ENCODE peak calls at places on chromosomes 4 and X, in five cellular contexts. S is K562; U is putamen; X is effector memory CD8-positive, alpha-beta T cell; Z is activated CD8-positive, alpha-beta T cell treated with anti-CD3 and anti-CD28 coated beads, Interleukin-2, amount 10 ng/mL, durations not matched to agents 7 days and 5 days. O is an unnamed sample.

GRCh38 chrX:14440109-14440508 is 89.2 kb upstream of the GLRA2 start:
- DNase-seq in Z (no peak), U (no peak), S (no peak), X (no peak), O (no peak)

GRCh38 chrX:129717902-129718301 is 20.9 kb upstream of the XPNPEP2 start:
- DNase-seq in U (no peak), S (no peak), X (no peak), Z (no peak), O (no peak)

GRCh38 chr4:1002631-1003251 is 8.7 kb upstream of the FGFRL1 start:
- DNase-seq in S (no peak), Z (no peak), U (no peak), X (no peak), O (no peak)

GRCh38 chrX:24515447-24515846 is 50.4 kb downstream of the PDK3 start:
- DNase-seq in Z (no peak), U (peak), S (no peak), X (no peak), O (no peak)

GRCh38 chrX:40167240-40168182 is 69.8 kb upstream of the BCOR start:
- DNase-seq in S (no peak), U (no peak), X (no peak), Z (no peak), O (peak)

GRCh38 chr4:75099321-75099720 is 166.4 kb downstream of the PARM1 start:
- DNase-seq in Z (no peak), U (no peak), X (no peak), S (no peak), O (peak)

GRCh38 chr4:151774324-151774723 is 13.5 kb upstream of the GATB start:
- DNase-seq in Z (no peak), U (no peak), S (no peak), X (no peak), O (no peak)

GRCh38 chrX:47578692-47579091 is 3.5 kb upstream of the TIMP1 start:
- DNase-seq in U (no peak), Z (no peak), X (no peak), S (no peak), O (no peak)

GRCh38 chrX:40570346-40571093 is 10.2 kb upstream of the ATP6AP2 start:
- DNase-seq in X (no peak), Z (peak), S (peak), U (no peak), O (no peak)

GRCh38 chr4:143667461-143667860 is 33.0 kb downstream of the FREM3 start:
- DNase-seq in X (no peak), U (peak), Z (no peak), S (no peak), O (no peak)

GRCh38 chr4:40546506-40546905 is 83.2 kb downstream of the RBM47 start:
- DNase-seq in Z (no peak), S (no peak), X (no peak), U (no peak), O (peak)

GRCh38 chrX:85243761-85244410 is at the start of the genes SATL1 and ZNF711:
- DNase-seq in X (peak), S (peak), U (peak), Z (peak), O (peak)

GRCh38 chr4:159195400-159195799 is 92.5 kb downstream of the RAPGEF2 start:
- DNase-seq in X (no peak), S (no peak), U (no peak), Z (no peak), O (no peak)

GRCh38 chr4:13233755-13234154 is 250.4 kb downstream of the RAB28 start:
- DNase-seq in S (no peak), X (no peak), U (no peak), Z (no peak), O (no peak)

GRCh38 chr4:106303548-106303947 is 12.5 kb downstream of the TBCK start:
- DNase-seq in U (no peak), S (peak), X (no peak), Z (no peak), O (no peak)

GRCh38 chr4:173526034-173526482 is 4.0 kb downstream of the HAND2 start:
- DNase-seq in S (no peak), X (no peak), U (no peak), Z (peak), O (no peak)

GRCh38 chrX:46710425-46710824 is 48.5 kb downstream of the SLC9A7 start:
- DNase-seq in U (no peak), Z (no peak), S (no peak), X (no peak), O (no peak)

GRCh38 chr4:2932561-2932950 is 30.6 kb downstream of the NOP14 start:
- DNase-seq in S (no peak), Z (no peak), X (no peak), U (no peak), O (no peak)

GRCh38 chrX:72280210-72280882 is 3.3 kb upstream of the RPS4X start:
- DNase-seq in S (peak), U (peak), Z (no peak), X (no peak), O (no peak)

GRCh38 chr4:187236491-187236890 is 512.8 kb upstream of the FAT1 start:
- DNase-seq in Z (no peak), X (no peak), S (no peak), U (no peak), O (no peak)